ENCODE peak calls at places on chromosomes 6 and 20, in six cellular contexts. T is skeletal muscle cell, K is OCI-LY7, B is endothelial cell of umbilical vein, E is AG10803, G is WERI-Rb-1. D is an unnamed sample.

GRCh38 chr6:156256161-156256560 is 521.0 kb upstream of the ARID1B start:
- DNase-seq in T (no peak), K (no peak), B (no peak), E (no peak), G (no peak), D (no peak)

GRCh38 chr6:25835442-25836283 is 3.8 kb upstream of the SLC17A1 start:
- DNase-seq in T (no peak), K (no peak), B (peak), E (no peak), G (peak), D (peak)

GRCh38 chr20:21161926-21162325 is 36.0 kb downstream of the KIZ start:
- DNase-seq in T (no peak), K (no peak), B (no peak), E (no peak), G (peak), D (peak)

GRCh38 chr20:34023937-34024732 is 30.4 kb downstream of the RALY start:
- DNase-seq in T (peak), K (no peak), B (no peak), E (no peak), G (no peak), D (no peak)

GRCh38 chr20:34920055-34920454 is 35.6 kb downstream of the GSS start:
- DNase-seq in T (no peak), K (no peak), B (no peak), E (no peak), G (no peak), D (no peak)

GRCh38 chr6:47252636-47253035 is 57.1 kb downstream of the TNFRSF21 start:
- DNase-seq in T (no peak), K (peak), B (no peak), E (no peak), G (no peak), D (no peak)

GRCh38 chr6:4516206-4516605 is 260.0 kb upstream of the CDYL start:
- DNase-seq in T (no peak), K (no peak), B (no peak), E (no peak), G (no peak), D (peak)

GRCh38 chr6:52016918-52017748 is 70.3 kb downstream of the PKHD1 start:
- DNase-seq in T (no peak), K (no peak), B (no peak), E (no peak), G (no peak), D (no peak)

GRCh38 chr6:20582586-20583446 is 48.6 kb downstream of the CDKAL1 start:
- DNase-seq in T (no peak), K (no peak), B (no peak), E (no peak), G (no peak), D (no peak)

GRCh38 chr6:18166314-18167007 is 11.2 kb downstream of the KDM1B start:
- DNase-seq in T (no peak), K (no peak), B (no peak), E (peak), G (no peak), D (no peak)

GRCh38 chr6:30687659-30688431 is 1.4 kb upstream of the PPP1R18 start:
- DNase-seq in T (no peak), K (peak), B (no peak), E (peak), G (peak), D (peak)

GRCh38 chr6:33929575-33930288 is 125.9 kb upstream of the MLN start:
- DNase-seq in T (no peak), K (no peak), B (no peak), E (peak), G (peak), D (peak)

GRCh38 chr20:59938696-59939051 is 1.4 kb downstream of the PPP1R3D start:
- DNase-seq in T (no peak), K (no peak), B (no peak), E (peak), G (no peak), D (no peak)

GRCh38 chr6:34344314-34344713 is 48.2 kb downstream of the NUDT3 start:
- DNase-seq in T (no peak), K (no peak), B (no peak), E (no peak), G (no peak), D (no peak)

GRCh38 chr6:168440520-168441433 is at the start of gene SMOC2:
- DNase-seq in T (no peak), K (no peak), B (no peak), E (no peak), G (peak), D (no peak)
- H3K4me3 ChIP-seq in T (no peak), K (no peak), B (no peak), E (no peak), G (peak), D (peak)

DNA sequence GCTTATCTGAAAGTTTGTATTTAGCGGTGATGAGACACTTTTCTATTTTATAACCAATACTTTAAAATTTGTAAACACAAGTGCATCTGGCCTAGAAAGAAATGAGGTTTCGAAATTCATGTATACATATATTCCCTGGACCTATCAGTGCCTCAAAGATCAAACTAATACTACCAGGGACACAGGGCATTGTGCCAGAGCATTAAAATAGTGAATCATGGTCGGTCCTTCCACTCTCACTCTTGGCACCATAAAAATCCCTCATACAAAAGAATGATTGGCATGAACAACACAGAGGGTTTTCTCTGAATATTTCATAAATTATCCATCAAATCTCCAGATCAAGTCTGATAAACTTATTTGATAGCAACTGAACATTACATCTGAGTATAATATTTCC is 62.0 kb downstream of the MMUT start:
- DNase-seq in T (no peak), K (no peak), B (no peak), E (no peak), G (no peak), D (no peak)
- H3K4me3 ChIP-seq in T (no peak), K (no peak), B (no peak), E (no peak), G (no peak), D (no peak)

GRCh38 chr20:63952210-63952535 is 4.0 kb downstream of the UCKL1 start:
- DNase-seq in T (no peak), K (no peak), B (no peak), E (no peak), G (no peak), D (no peak)
- H3K4me3 ChIP-seq in T (no peak), K (no peak), B (no peak), E (no peak), G (no peak), D (no peak)

DNA sequence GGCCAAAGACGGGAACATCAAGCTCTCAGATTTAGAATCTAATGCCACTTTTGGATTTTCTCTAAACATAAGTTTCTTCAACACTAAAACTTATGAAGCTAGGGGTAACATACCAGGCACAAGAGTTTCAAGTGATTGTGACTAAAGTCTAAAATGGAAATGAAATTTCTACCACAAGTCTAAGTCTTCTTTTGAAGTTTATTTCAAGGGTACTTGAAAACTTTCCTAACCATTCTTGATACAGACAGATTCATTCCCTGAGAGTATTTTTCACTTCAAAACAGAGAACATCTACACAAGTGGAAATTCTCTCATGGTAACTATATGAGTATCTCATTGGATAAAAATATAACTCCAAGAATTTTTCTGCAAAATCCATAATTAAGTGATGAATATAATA is 56.2 kb downstream of the BTBD9 start:
- DNase-seq in T (no peak), K (no peak), B (no peak), E (no peak), G (no peak), D (no peak)
- H3K4me3 ChIP-seq in T (no peak), K (no peak), B (no peak), E (no peak), G (no peak), D (no peak)